ENCODE peak calls at places on chromosomes 2 and 18, in nine cellular contexts. S, C, F, D, L, W, X, Q and R are unnamed samples. For H3K9me3 and H3K36me3, the result is how much of the 10 kb centered on the place peaks cover.

GRCh38 chr2:197108758-197109157 is 182.3 kb upstream of the PGAP1 start:
- DNase-seq in S (peak), C (peak), F (peak), D (peak), L (peak), W (peak), X (no peak), Q (peak), R (peak)

GRCh38 chr18:57437782-57438668 is 2.9 kb downstream of the ONECUT2 start:
- DNase-seq in S (no peak), C (peak), F (no peak), D (peak), L (no peak), W (no peak), X (no peak), Q (peak), R (no peak)

GRCh38 chr2:74458957-74459290 is 686 bp downstream of the WBP1 start:
- DNase-seq in S (no peak), C (peak), F (no peak), D (no peak), L (no peak), W (peak), X (no peak), Q (no peak), R (no peak)

GRCh38 chr2:96207778-96208143 is 866 bp downstream of the STARD7 start:
- DNase-seq in S (no peak), C (no peak), F (no peak), D (no peak), L (no peak), W (no peak), X (no peak), Q (no peak), R (no peak)

GRCh38 chr2:105519516-105519915 is 120.7 kb upstream of the FHL2 start:
- DNase-seq in S (no peak), C (no peak), F (no peak), D (no peak), L (no peak), W (no peak), X (no peak), Q (no peak), R (no peak)

GRCh38 chr2:144438722-144439508 is 81.0 kb downstream of the ZEB2 start:
- DNase-seq in S (no peak), C (no peak), F (no peak), D (no peak), L (no peak), W (no peak), X (no peak), Q (no peak), R (no peak)

GRCh38 chr18:13003466-13003896 is 12.3 kb downstream of the CEP192 start:
- DNase-seq in S (no peak), C (peak), F (no peak), D (peak), L (no peak), W (no peak), X (no peak), Q (peak), R (no peak)

GRCh38 chr2:216315817-216316603 is 56.3 kb downstream of the MARCHF4 start:
- DNase-seq in S (no peak), C (peak), F (no peak), D (peak), L (no peak), W (no peak), X (no peak), Q (peak), R (no peak)

GRCh38 chr2:233989221-233989620 is 61.3 kb upstream of the SPP2 start:
- DNase-seq in S (no peak), C (no peak), F (no peak), D (no peak), L (no peak), W (no peak), X (no peak), Q (no peak), R (no peak)

GRCh38 chr2:209423562-209424541 is at the start of gene MAP2:
- DNase-seq in S (peak), C (peak), F (peak), D (peak), L (peak), W (peak), X (no peak), Q (peak), R (peak)

GRCh38 chr18:63216911-63217311 is 102.7 kb downstream of the BCL2 start:
- DNase-seq in S (no peak), C (no peak), F (no peak), D (no peak), L (no peak), W (no peak), X (peak), Q (peak), R (no peak)

GRCh38 chr2:29767606-29768335 is 153.6 kb downstream of the ALK start:
- DNase-seq in S (no peak), C (no peak), F (no peak), D (peak), L (no peak), W (no peak), X (no peak), Q (no peak), R (no peak)

GRCh38 chr2:21043744-21044532 is at the start of gene APOB:
- DNase-seq in S (no peak), C (peak), F (no peak), D (no peak), L (no peak), W (peak), X (no peak), Q (no peak), R (peak)

GRCh38 chr2:15279181-15279876 is 281.8 kb downstream of the NBAS start:
- DNase-seq in S (no peak), C (no peak), F (no peak), D (no peak), L (no peak), W (no peak), X (no peak), Q (no peak), R (no peak)

GRCh38 chr2:239277401-239278085 is 123.3 kb downstream of the HDAC4 start:
- DNase-seq in S (no peak), C (no peak), F (no peak), D (no peak), L (no peak), W (no peak), X (no peak), Q (peak), R (no peak)

GRCh38 chr2:215436705-215437570 is 1.1 kb upstream of the FN1 start:
- DNase-seq in S (no peak), C (peak), F (no peak), D (no peak), L (peak), W (no peak), X (no peak), Q (no peak), R (no peak)

GRCh38 chr2:131394147-131394931 is 30.4 kb upstream of the RAB6D start:
- DNase-seq in S (no peak), C (peak), F (no peak), D (no peak), L (no peak), W (no peak), X (no peak), Q (no peak), R (no peak)

GRCh38 chr2:180679693-180680092 is 300.7 kb upstream of the UBE2E3 start:
- DNase-seq in S (no peak), C (peak), F (no peak), D (no peak), L (no peak), W (no peak), X (no peak), Q (no peak), R (no peak)

GRCh38 chr2:216017365-216017764 is 4.0 kb upstream of the MREG start:
- DNase-seq in S (no peak), C (no peak), F (no peak), D (no peak), L (no peak), W (no peak), X (no peak), Q (no peak), R (no peak)

GRCh38 chr18:35756506-35757117 is 175.1 kb downstream of the GALNT1 start:
- DNase-seq in S (no peak), C (peak), F (no peak), D (peak), L (no peak), W (no peak), X (peak), Q (no peak), R (no peak)

GRCh38 chr18:13217971-13218375 is 587 bp upstream of the LDLRAD4 start:
- DNase-seq in S (no peak), C (no peak), F (no peak), D (no peak), L (peak), W (peak), X (no peak), Q (no peak), R (peak)

GRCh38 chr2:143513081-143513480 is 383.9 kb downstream of the ARHGAP15 start:
- DNase-seq in S (no peak), C (peak), F (no peak), D (peak), L (peak), W (peak), X (no peak), Q (no peak), R (no peak)

GRCh38 chr18:23784811-23785245 is 95.6 kb downstream of the LAMA3 start:
- DNase-seq in S (no peak), C (peak), F (no peak), D (peak), L (no peak), W (no peak), X (no peak), Q (no peak), R (no peak)

GRCh38 chr2:37872192-37872545 is 52.9 kb upstream of the RMDN2 start:
- DNase-seq in S (no peak), C (no peak), F (no peak), D (no peak), L (no peak), W (no peak), X (no peak), Q (no peak), R (no peak)

GRCh38 chr18:66999003-66999402 is 395.1 kb upstream of the CDH19 start:
- DNase-seq in S (no peak), C (no peak), F (no peak), D (no peak), L (no peak), W (no peak), X (no peak), Q (no peak), R (no peak)

GRCh38 chr18:61948842-61949438 is 56.1 kb upstream of the RNF152 start:
- DNase-seq in S (no peak), C (no peak), F (no peak), D (no peak), L (no peak), W (no peak), X (no peak), Q (no peak), R (no peak)

GRCh38 chr18:61950371-61950770 is 57.6 kb upstream of the RNF152 start:
- DNase-seq in S (no peak), C (no peak), F (no peak), D (no peak), L (no peak), W (no peak), X (no peak), Q (no peak), R (no peak)

GRCh38 chr18:61949946-61950345 is 57.1 kb upstream of the RNF152 start:
- DNase-seq in S (no peak), C (peak), F (no peak), D (peak), L (no peak), W (peak), X (no peak), Q (peak), R (no peak)

GRCh38 chr18:61946449-61946848 is 53.6 kb upstream of the RNF152 start:
- DNase-seq in S (no peak), C (no peak), F (no peak), D (peak), L (no peak), W (no peak), X (no peak), Q (peak), R (no peak)

GRCh38 chr18:61948196-61948800 is 55.5 kb upstream of the RNF152 start:
- DNase-seq in S (no peak), C (peak), F (no peak), D (peak), L (no peak), W (no peak), X (no peak), Q (peak), R (no peak)
- H3K4me3 ChIP-seq in S (no peak), C (no peak), F (no peak), D (no peak), L (no peak), W (no peak), X (no peak), Q (no peak), R (no peak)

GRCh38 chr2:174364628-174365027 is 29.9 kb downstream of the SP9 start:
- DNase-seq in S (no peak), C (no peak), F (no peak), D (no peak), L (no peak), W (no peak), X (no peak), Q (no peak), R (no peak)
- H3K9me3 ChIP-seq in S (under half), C (under half), F (under half), D (under half), L (under half), W (under half), X (under half), Q (under half), R (under half)

GRCh38 chr2:54660752-54661151 is 62.7 kb upstream of the EML6 start:
- DNase-seq in S (no peak), C (no peak), F (no peak), D (no peak), L (no peak), W (no peak), X (no peak), Q (no peak), R (no peak)
- H3K36me3 ChIP-seq in S (under half), C (half or more), F (half or more), D (half or more), L (half or more), W (under half), X (half or more), Q (half or more), R (half or more)

GRCh38 chr2:227043981-227044380 is 120.0 kb downstream of the COL4A4 start:
- DNase-seq in S (no peak), C (no peak), F (no peak), D (no peak), L (no peak), W (no peak), X (no peak), Q (no peak), R (no peak)
- H3K4me3 ChIP-seq in S (no peak), C (no peak), F (no peak), D (no peak), L (no peak), W (no peak), X (no peak), Q (no peak), R (no peak)

GRCh38 chr2:40485319-40485718 is 33.4 kb upstream of the SLC8A1 start:
- DNase-seq in S (no peak), C (no peak), F (no peak), D (no peak), L (no peak), W (no peak), X (no peak), Q (no peak), R (no peak)
- H3K9me3 ChIP-seq in S (under half), C (under half), F (under half), D (under half), L (under half), W (under half), X (under half), Q (under half), R (under half)

DNA sequence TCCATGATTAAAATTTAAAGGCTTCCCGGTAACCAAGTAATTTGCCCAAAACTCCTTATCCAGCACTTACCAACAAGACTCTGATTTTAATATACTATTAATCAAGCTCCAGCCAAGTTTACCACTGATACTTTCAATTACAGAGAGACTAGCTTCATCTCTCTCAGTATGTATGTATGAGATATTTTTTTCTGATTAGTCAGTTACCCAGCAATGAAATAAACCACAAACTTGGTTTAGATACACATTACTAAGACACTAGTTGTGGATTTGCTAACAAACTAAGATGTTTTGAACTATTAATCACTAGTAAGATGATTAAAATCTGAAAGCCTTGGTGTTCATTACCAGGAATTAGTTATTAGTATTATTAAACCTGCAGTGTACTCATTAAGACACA is 1272.2 kb upstream of the ACVR2A start:
- DNase-seq in S (no peak), C (peak), F (no peak), D (peak), L (no peak), W (no peak), X (no peak), Q (no peak), R (no peak)
- H3K36me3 ChIP-seq in S (under half), C (under half), F (under half), D (under half), L (under half), W (under half), X (under half), Q (under half), R (under half)